ENCODE peak calls at places on chromosomes 4 and X, in ten cellular contexts. E is psoas muscle; H is body of pancreas; R is tibial artery; J is uterus; A is IMR-90; Y is prostate gland; C is neural progenitor cell; O is ascending aorta; G is CD4-positive, CD25-positive, alpha-beta regulatory T cell. B is an unnamed sample.

GRCh38 chr4:20840648-20841190 is 140.5 kb downstream of the PACRGL start:
- DNase-seq in E (no peak), H (no peak), R (no peak), J (no peak), A (no peak), Y (no peak), C (no peak), O (no peak), G (no peak), B (no peak)

GRCh38 chr4:168731706-168732414 is 235.0 kb downstream of the PALLD start:
- DNase-seq in E (no peak), H (no peak), R (no peak), J (no peak), A (no peak), Y (no peak), C (no peak), O (no peak), G (no peak), B (no peak)

GRCh38 chr4:98558366-98558765 is 100.0 kb downstream of the TSPAN5 start:
- DNase-seq in E (no peak), H (no peak), R (no peak), J (no peak), A (no peak), Y (no peak), C (no peak), O (no peak), G (no peak), B (no peak)

GRCh38 chr4:81470456-81471327 is 1.0 kb downstream of the RASGEF1B start:
- DNase-seq in E (no peak), H (peak), R (peak), J (peak), A (no peak), Y (peak), C (peak), O (peak), G (peak), B (peak)

GRCh38 chrX:136907626-136908025 is 27.1 kb upstream of the RBMX start:
- DNase-seq in E (no peak), H (no peak), R (no peak), J (no peak), A (no peak), Y (no peak), C (no peak), O (no peak), G (no peak), B (no peak)

GRCh38 chr4:159977907-159978617 is 875.2 kb downstream of the RAPGEF2 start:
- DNase-seq in E (no peak), H (no peak), R (no peak), J (no peak), A (no peak), Y (no peak), C (no peak), O (no peak), G (no peak), B (no peak)

GRCh38 chrX:118571829-118572228 is 76.2 kb downstream of the DOCK11 start:
- DNase-seq in E (no peak), H (no peak), R (no peak), J (no peak), A (no peak), Y (no peak), C (no peak), O (no peak), G (no peak), B (no peak)

GRCh38 chrX:94831364-94831763 is 1157.4 kb downstream of the FAM133A start:
- DNase-seq in E (no peak), H (no peak), R (no peak), J (no peak), A (peak), Y (no peak), C (peak), O (no peak), G (no peak), B (no peak)

DNA sequence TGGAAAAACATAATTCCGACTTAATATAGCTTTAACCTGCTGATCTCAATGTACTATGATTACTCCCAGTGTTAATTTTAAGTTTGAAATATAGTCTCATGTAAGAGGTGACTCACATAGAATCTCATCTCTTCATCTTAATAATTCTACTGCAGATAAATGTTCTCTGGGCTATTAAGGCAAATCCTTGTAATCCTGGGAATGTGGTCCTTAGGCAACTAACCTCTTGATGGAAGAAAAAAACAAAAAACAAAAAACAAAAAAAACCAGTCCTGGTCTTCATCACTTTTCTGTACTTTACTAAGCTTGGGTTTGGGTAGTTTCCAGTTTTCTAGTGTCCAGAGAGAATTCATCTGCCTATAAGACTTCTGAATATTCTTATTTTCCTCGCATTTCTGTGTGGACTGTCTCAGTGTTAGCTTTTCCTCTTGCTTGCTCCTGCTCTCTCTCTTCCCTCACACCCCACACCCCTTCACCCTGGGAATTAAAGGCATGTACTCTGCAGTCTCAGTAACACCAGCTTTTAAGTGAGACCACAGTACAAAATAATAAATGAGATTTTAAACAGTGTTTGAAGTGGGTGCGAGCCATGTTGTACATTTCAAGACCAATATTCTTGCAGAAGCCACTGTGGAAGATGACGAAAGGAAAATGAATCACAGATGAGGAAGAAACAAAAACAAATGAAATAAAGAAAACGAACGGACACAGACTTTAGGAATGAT is 51.7 kb downstream of the HAND2 start:
- DNase-seq in E (no peak), H (no peak), R (no peak), J (no peak), A (peak), Y (no peak), C (no peak), O (no peak), G (no peak), B (no peak)
- H3K4me3 ChIP-seq in E (no peak), H (no peak), R (no peak), J (no peak), A (no peak), Y (no peak), C (no peak), O (no peak), G (no peak), B (no peak)

GRCh38 chrX:12245650-12246645 is 107.7 kb downstream of the FRMPD4 start:
- DNase-seq in E (no peak), H (no peak), R (no peak), J (no peak), A (peak), Y (no peak), C (no peak), O (no peak), G (no peak), B (no peak)

GRCh38 chrX:12249997-12250396 is 111.7 kb downstream of the FRMPD4 start:
- DNase-seq in E (no peak), H (no peak), R (no peak), J (no peak), A (peak), Y (no peak), C (no peak), O (no peak), G (no peak), B (no peak)
- H3K27ac ChIP-seq in E (no peak), H (no peak), R (no peak), J (no peak), A (no peak), Y (no peak), C (no peak), O (no peak), G (no peak), B (no peak)

GRCh38 chrX:66014084-66014483 is 25.8 kb downstream of the VSIG4 start:
- DNase-seq in E (no peak), H (no peak), R (no peak), J (no peak), A (no peak), Y (no peak), C (no peak), O (no peak), G (no peak), B (no peak)

GRCh38 chrX:66015152-66015827 is 24.6 kb downstream of the VSIG4 start:
- DNase-seq in E (no peak), H (no peak), R (no peak), J (no peak), A (no peak), Y (no peak), C (no peak), O (peak), G (no peak), B (peak)

GRCh38 chrX:66012094-66012534 is 27.8 kb downstream of the VSIG4 start:
- DNase-seq in E (no peak), H (no peak), R (no peak), J (no peak), A (no peak), Y (no peak), C (no peak), O (no peak), G (no peak), B (peak)

GRCh38 chrX:66014560-66014959 is 25.3 kb downstream of the VSIG4 start:
- DNase-seq in E (no peak), H (no peak), R (no peak), J (no peak), A (no peak), Y (no peak), C (no peak), O (no peak), G (no peak), B (no peak)

GRCh38 chrX:66013195-66013816 is 26.6 kb downstream of the VSIG4 start:
- DNase-seq in E (no peak), H (no peak), R (no peak), J (no peak), A (no peak), Y (no peak), C (no peak), O (no peak), G (no peak), B (no peak)
- H3K4me3 ChIP-seq in E (no peak), H (no peak), R (no peak), J (no peak), A (no peak), Y (no peak), C (no peak), O (no peak), G (no peak), B (no peak)

DNA sequence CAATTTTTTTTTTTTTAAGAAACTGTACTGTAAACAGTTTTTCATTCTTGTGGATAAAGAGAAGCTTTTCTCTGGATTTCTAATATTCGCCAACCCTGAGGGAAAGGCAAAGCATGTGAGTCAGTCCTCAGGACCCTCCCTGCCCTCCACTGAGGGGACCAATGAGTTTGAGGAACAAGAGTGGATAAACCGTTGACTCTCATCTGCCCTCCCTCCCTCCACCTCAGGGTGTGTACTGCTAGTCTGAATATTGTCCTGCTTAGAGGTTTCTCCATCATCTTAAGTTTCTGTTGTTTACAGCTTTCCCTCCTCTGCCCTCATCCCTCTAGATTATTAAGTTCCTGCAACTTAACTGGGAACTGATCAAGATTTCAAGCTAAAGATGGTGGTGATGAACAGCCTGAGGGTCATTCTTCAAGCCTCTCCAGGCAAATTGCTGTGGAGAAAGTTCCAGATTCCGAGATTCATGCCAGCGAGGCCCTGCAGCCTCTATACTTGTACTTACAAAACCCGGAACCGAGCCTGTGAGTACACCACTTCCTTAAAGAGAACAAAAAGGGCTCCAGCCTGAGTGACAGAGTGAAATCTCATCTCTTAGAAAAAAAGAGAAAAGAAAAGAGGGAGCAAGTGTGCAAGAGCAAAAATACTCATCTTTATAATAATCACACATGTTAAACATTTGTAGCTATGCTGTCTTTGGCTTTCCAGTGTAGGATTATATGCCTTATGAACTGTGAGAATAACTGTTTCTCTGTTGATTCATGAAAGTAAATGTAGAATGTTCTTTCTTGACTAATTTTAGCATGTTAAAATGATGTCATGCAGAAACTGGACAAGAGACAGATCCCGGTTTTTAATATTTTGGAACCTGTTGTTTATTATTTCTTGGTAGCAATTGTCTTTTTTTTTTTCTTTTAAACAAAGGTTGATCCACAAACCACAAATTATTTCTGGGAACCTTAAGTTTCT is 11.9 kb downstream of the CA5B start:
- DNase-seq in E (no peak), H (no peak), R (peak), J (no peak), A (peak), Y (no peak), C (no peak), O (peak), G (peak), B (peak)
- H3K27ac ChIP-seq in E (no peak), H (no peak), R (peak), J (peak), A (no peak), Y (peak), C (no peak), O (peak), G (peak), B (peak)

GRCh38 chrX:10833299-10834169 is 213.1 kb upstream of the MID1 start:
- DNase-seq in E (no peak), H (peak), R (peak), J (peak), A (no peak), Y (peak), C (peak), O (peak), G (no peak), B (peak)
- H3K4me3 ChIP-seq in E (no peak), H (no peak), R (peak), J (no peak), A (no peak), Y (peak), C (peak), O (peak), G (no peak), B (no peak)

DNA sequence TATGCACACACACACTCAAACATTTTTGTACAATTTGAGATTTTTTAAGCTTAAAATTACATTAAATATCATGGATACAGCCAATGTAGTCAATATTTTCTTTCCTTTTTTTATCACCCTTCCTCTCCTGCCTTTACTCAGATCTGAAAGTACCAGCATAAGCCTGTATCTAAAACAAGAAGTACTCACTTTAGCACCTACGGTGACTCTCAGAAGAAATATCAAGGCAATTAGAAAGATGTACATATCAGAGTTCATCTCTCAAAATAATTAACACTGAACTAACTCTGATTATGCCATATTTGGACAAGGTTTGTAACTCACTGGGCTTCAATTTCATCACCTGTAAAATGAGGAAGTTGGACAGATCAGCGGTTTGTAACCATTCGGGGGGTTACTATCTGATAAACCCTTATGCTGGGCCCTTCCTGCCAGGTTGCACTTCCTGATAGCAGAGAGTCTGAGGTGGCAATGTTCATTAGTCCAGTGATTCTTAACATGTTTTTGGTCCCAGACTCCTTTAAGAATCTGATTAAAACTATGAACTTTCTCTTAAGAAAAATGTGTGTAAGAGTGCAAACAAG is 5.7 kb upstream of the GPR174 start:
- DNase-seq in E (no peak), H (no peak), R (no peak), J (no peak), A (no peak), Y (no peak), C (no peak), O (no peak), G (no peak), B (peak)
- H3K27ac ChIP-seq in E (no peak), H (no peak), R (no peak), J (no peak), A (no peak), Y (no peak), C (no peak), O (no peak), G (peak), B (no peak)

GRCh38 chr4:6493668-6494304 is 21.4 kb upstream of the PPP2R2C start:
- DNase-seq in E (no peak), H (peak), R (no peak), J (no peak), A (peak), Y (no peak), C (peak), O (peak), G (no peak), B (peak)
- H3K4me3 ChIP-seq in E (no peak), H (no peak), R (no peak), J (no peak), A (no peak), Y (no peak), C (no peak), O (no peak), G (no peak), B (no peak)

DNA sequence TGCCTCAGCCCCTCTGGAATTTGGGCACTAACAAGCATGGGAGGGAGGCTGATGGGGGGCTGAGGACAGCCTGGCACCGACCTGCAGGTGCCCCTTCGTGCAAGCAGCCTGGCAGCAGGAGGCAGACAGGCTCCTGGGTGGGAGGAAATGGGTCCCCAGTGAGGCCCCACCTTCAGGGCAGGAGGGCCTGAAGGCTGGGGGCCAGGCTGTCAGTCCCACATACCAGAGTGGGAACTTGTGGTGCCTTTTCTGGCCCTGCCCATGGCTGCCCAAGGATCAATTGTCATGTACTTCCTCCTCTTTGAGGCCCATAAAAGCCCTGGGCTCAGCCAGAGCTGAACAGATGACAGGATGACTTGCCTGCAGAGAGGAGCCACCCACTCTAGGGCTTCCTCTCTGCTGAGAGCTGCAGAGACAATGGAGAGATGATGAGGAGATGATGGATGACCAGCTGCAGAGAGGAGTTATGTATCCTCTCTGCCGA is 141.0 kb downstream of the PDHA2 start:
- DNase-seq in E (no peak), H (no peak), R (no peak), J (no peak), A (no peak), Y (no peak), C (no peak), O (no peak), G (no peak), B (no peak)
- H3K27ac ChIP-seq in E (no peak), H (no peak), R (no peak), J (no peak), A (no peak), Y (no peak), C (no peak), O (no peak), G (no peak), B (no peak)

DNA sequence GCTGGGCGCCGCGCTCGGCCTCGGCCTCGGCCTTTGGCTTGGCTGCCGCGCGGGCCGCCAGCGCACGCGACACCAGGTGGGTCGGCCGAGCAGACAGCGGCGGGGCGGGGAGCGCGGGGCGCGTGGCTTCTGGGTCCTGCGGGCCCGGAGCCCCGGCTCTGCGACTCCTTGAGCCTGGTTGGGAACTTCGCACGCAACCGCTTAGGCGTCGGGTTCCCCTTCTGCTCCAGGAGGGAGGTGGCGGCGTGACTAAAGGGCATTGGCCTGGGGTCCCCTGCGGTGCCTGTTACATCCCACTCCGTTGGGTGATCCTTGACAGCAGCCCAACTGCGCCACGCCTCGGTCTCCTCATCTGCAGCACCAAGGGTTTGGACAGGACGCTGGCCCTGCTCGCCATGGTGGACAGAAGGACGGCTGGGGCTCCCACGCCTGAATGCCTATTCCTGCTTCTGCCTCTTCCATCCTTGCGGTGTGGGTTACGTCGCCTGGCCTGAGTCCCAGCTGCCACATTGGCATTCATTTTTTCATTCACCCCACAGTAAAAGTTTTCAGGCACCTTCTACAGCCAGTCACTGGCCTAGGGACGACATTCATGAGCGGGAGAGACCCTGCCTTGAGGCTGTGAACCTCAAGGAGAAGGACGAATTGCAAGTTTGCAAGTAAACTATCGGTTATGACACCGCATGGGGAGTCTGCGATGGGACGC is 631 bp downstream of the EVC start:
- DNase-seq in E (peak), H (peak), R (no peak), J (peak), A (peak), Y (no peak), C (no peak), O (peak), G (no peak), B (no peak)
- H3K4me3 ChIP-seq in E (peak), H (no peak), R (peak), J (peak), A (peak), Y (peak), C (peak), O (peak), G (no peak), B (peak)

GRCh38 chr4:108146819-108147218 is 21.9 kb downstream of the LEF1 start:
- DNase-seq in E (no peak), H (no peak), R (no peak), J (no peak), A (no peak), Y (no peak), C (no peak), O (no peak), G (no peak), B (no peak)

GRCh38 chr4:108149588-108150380 is 18.9 kb downstream of the LEF1 start:
- DNase-seq in E (no peak), H (no peak), R (no peak), J (no peak), A (no peak), Y (no peak), C (no peak), O (no peak), G (no peak), B (no peak)

GRCh38 chr4:108144451-108144850 is 24.3 kb downstream of the LEF1 start:
- DNase-seq in E (no peak), H (no peak), R (no peak), J (no peak), A (no peak), Y (no peak), C (no peak), O (no peak), G (no peak), B (no peak)

GRCh38 chr4:108146346-108146745 is 22.4 kb downstream of the LEF1 start:
- DNase-seq in E (no peak), H (no peak), R (no peak), J (no peak), A (no peak), Y (no peak), C (no peak), O (no peak), G (no peak), B (no peak)

DNA sequence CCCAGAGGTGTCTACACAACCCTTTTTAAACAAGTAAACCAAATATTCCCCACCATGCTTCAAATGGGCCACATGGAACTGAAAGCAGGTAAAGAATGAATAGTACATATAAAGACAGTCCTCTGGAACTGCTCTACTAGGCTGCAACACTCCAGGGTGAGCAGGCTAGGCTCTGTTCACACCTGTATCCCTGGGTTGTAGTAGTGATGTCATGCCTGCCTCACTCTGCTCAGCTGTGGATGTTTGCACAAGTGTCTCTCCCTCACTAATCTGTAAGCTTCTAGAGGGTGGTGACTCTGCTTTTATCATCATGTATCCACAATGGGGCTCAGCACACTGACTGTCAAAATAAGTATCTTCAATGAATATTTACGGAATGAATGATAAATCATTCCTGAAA is 20.4 kb downstream of the LEF1 start:
- DNase-seq in E (no peak), H (no peak), R (no peak), J (no peak), A (no peak), Y (no peak), C (no peak), O (no peak), G (no peak), B (no peak)
- H3K27ac ChIP-seq in E (no peak), H (no peak), R (no peak), J (no peak), A (no peak), Y (no peak), C (no peak), O (no peak), G (peak), B (no peak)

B was measured in small intestine.